ENCODE peak calls at places on chromosomes 5 and 9, in nine cellular contexts. One of them, this sample, is unnamed.
A peak's percentile ranks its signal among the peaks of the same experiment; 100 is the strongest.

GRCh38 chr9:73916016-73916673 is 581.0 kb upstream of the RORB start:
- DNase-seq in cardiac fibroblast: no peak
- DNase-seq in SJSA1: no peak
- DNase-seq in thoracic aorta: no peak
- DNase-seq in epithelial cell of esophagus: peak; percentile 46
- DNase-seq in sigmoid colon: no peak
- DNase-seq in cardiac muscle cell: peak; percentile 59
- DNase-seq in fibroblast of lung: peak; percentile 12
- DNase-seq in tibial nerve: no peak
- DNase-seq in this sample: no peak

GRCh38 chr5:158166424-158166823 is 307.5 kb upstream of the CLINT1 start:
- DNase-seq in tibial nerve: no peak
- DNase-seq in sigmoid colon: no peak
- DNase-seq in epithelial cell of esophagus: no peak
- DNase-seq in thoracic aorta: no peak
- DNase-seq in cardiac fibroblast: no peak
- DNase-seq in cardiac muscle cell: peak; percentile 40
- DNase-seq in fibroblast of lung: no peak
- DNase-seq in SJSA1: no peak
- DNase-seq in this sample: no peak

GRCh38 chr5:132190161-132190817 is 37.4 kb downstream of the P4HA2 start:
- DNase-seq in cardiac muscle cell: peak; percentile 70
- DNase-seq in sigmoid colon: no peak
- DNase-seq in SJSA1: peak; percentile 58
- DNase-seq in thoracic aorta: no peak
- DNase-seq in cardiac fibroblast: peak; percentile 78
- DNase-seq in tibial nerve: no peak
- DNase-seq in fibroblast of lung: peak; percentile 70
- DNase-seq in epithelial cell of esophagus: peak; percentile 66
- DNase-seq in this sample: no peak

GRCh38 chr5:181190711-181191525 is 14.1 kb downstream of the TRIM7 start:
- DNase-seq in epithelial cell of esophagus: peak; percentile 52
- DNase-seq in cardiac fibroblast: peak; percentile 60
- DNase-seq in cardiac muscle cell: peak; percentile 70
- DNase-seq in SJSA1: no peak
- DNase-seq in fibroblast of lung: peak; percentile 59
- DNase-seq in sigmoid colon: peak; percentile 75
- DNase-seq in thoracic aorta: no peak
- DNase-seq in tibial nerve: no peak
- DNase-seq in this sample: no peak

GRCh38 chr5:106737111-106737510 is 933.6 kb downstream of the EFNA5 start:
- DNase-seq in sigmoid colon: no peak
- DNase-seq in tibial nerve: no peak
- DNase-seq in epithelial cell of esophagus: no peak
- DNase-seq in fibroblast of lung: no peak
- DNase-seq in cardiac muscle cell: no peak
- DNase-seq in SJSA1: no peak
- DNase-seq in thoracic aorta: no peak
- DNase-seq in cardiac fibroblast: no peak
- DNase-seq in this sample: no peak

GRCh38 chr9:75147638-75148037 is 59.3 kb downstream of the OSTF1 start:
- DNase-seq in sigmoid colon: no peak
- DNase-seq in cardiac muscle cell: no peak
- DNase-seq in tibial nerve: no peak
- DNase-seq in SJSA1: no peak
- DNase-seq in fibroblast of lung: peak; percentile 37
- DNase-seq in epithelial cell of esophagus: no peak
- DNase-seq in thoracic aorta: no peak
- DNase-seq in cardiac fibroblast: peak; percentile 61
- DNase-seq in this sample: no peak

GRCh38 chr5:137019229-137019628 is 479.9 kb downstream of the SPOCK1 start:
- DNase-seq in sigmoid colon: no peak
- DNase-seq in cardiac fibroblast: no peak
- DNase-seq in fibroblast of lung: no peak
- DNase-seq in tibial nerve: no peak
- DNase-seq in SJSA1: no peak
- DNase-seq in epithelial cell of esophagus: no peak
- DNase-seq in thoracic aorta: no peak
- DNase-seq in cardiac muscle cell: no peak
- DNase-seq in this sample: no peak

GRCh38 chr5:112257961-112258360 is 161.1 kb downstream of the EPB41L4A start:
- DNase-seq in epithelial cell of esophagus: no peak
- DNase-seq in sigmoid colon: no peak
- DNase-seq in thoracic aorta: no peak
- DNase-seq in fibroblast of lung: no peak
- DNase-seq in cardiac fibroblast: no peak
- DNase-seq in cardiac muscle cell: no peak
- DNase-seq in SJSA1: no peak
- DNase-seq in tibial nerve: no peak
- DNase-seq in this sample: no peak

GRCh38 chr5:52786937-52787599 is 648 bp upstream of the ITGA1 start:
- DNase-seq in epithelial cell of esophagus: peak; percentile 68
- DNase-seq in cardiac muscle cell: no peak
- DNase-seq in fibroblast of lung: no peak
- DNase-seq in SJSA1: no peak
- DNase-seq in sigmoid colon: peak; percentile 67
- DNase-seq in tibial nerve: no peak
- DNase-seq in thoracic aorta: no peak
- DNase-seq in cardiac fibroblast: peak; percentile 38
- DNase-seq in this sample: no peak

GRCh38 chr9:114847492-114848417 is 41.9 kb upstream of the TNFSF15 start:
- DNase-seq in epithelial cell of esophagus: no peak
- DNase-seq in cardiac muscle cell: no peak
- DNase-seq in tibial nerve: no peak
- DNase-seq in thoracic aorta: no peak
- DNase-seq in fibroblast of lung: no peak
- DNase-seq in SJSA1: no peak
- DNase-seq in cardiac fibroblast: no peak
- DNase-seq in sigmoid colon: no peak
- DNase-seq in this sample: no peak

GRCh38 chr5:177232761-177233160 is 70.8 kb downstream of the RAB24 start:
- DNase-seq in fibroblast of lung: peak; percentile 83
- DNase-seq in tibial nerve: no peak
- DNase-seq in cardiac muscle cell: no peak
- DNase-seq in sigmoid colon: no peak
- DNase-seq in cardiac fibroblast: peak; percentile 38
- DNase-seq in thoracic aorta: no peak
- DNase-seq in SJSA1: no peak
- DNase-seq in epithelial cell of esophagus: peak; percentile 84
- DNase-seq in this sample: no peak

GRCh38 chr5:154179846-154180710 is 10.5 kb upstream of the GALNT10 start:
- DNase-seq in epithelial cell of esophagus: peak; percentile 62
- DNase-seq in tibial nerve: no peak
- DNase-seq in cardiac muscle cell: peak; percentile 70
- DNase-seq in fibroblast of lung: peak; percentile 57
- DNase-seq in SJSA1: peak; percentile 59
- DNase-seq in sigmoid colon: peak; percentile 71
- DNase-seq in cardiac fibroblast: peak; percentile 73
- DNase-seq in thoracic aorta: no peak
- DNase-seq in this sample: peak; percentile 27

GRCh38 chr5:32859211-32859641 is 148.1 kb downstream of the NPR3 start:
- DNase-seq in cardiac muscle cell: no peak
- DNase-seq in sigmoid colon: no peak
- DNase-seq in thoracic aorta: no peak
- DNase-seq in epithelial cell of esophagus: peak; percentile 40
- DNase-seq in SJSA1: no peak
- DNase-seq in fibroblast of lung: peak; percentile 69
- DNase-seq in tibial nerve: no peak
- DNase-seq in cardiac fibroblast: peak; percentile 72
- DNase-seq in this sample: no peak

GRCh38 chr9:19925674-19926503 is 137.1 kb upstream of the SLC24A2 start:
- DNase-seq in tibial nerve: peak; percentile 56
- DNase-seq in epithelial cell of esophagus: peak; percentile 90
- DNase-seq in cardiac fibroblast: peak; percentile 86
- DNase-seq in SJSA1: peak; percentile 60
- DNase-seq in thoracic aorta: no peak
- DNase-seq in sigmoid colon: peak; percentile 83
- DNase-seq in cardiac muscle cell: peak; percentile 84
- DNase-seq in fibroblast of lung: peak; percentile 72
- DNase-seq in this sample: peak; percentile 34

GRCh38 chr5:97874491-97874890 is 691.4 kb upstream of the RIOK2 start:
- DNase-seq in fibroblast of lung: no peak
- DNase-seq in epithelial cell of esophagus: no peak
- DNase-seq in cardiac fibroblast: no peak
- DNase-seq in cardiac muscle cell: no peak
- DNase-seq in sigmoid colon: no peak
- DNase-seq in SJSA1: no peak
- DNase-seq in thoracic aorta: no peak
- DNase-seq in tibial nerve: no peak
- DNase-seq in this sample: no peak

DNA sequence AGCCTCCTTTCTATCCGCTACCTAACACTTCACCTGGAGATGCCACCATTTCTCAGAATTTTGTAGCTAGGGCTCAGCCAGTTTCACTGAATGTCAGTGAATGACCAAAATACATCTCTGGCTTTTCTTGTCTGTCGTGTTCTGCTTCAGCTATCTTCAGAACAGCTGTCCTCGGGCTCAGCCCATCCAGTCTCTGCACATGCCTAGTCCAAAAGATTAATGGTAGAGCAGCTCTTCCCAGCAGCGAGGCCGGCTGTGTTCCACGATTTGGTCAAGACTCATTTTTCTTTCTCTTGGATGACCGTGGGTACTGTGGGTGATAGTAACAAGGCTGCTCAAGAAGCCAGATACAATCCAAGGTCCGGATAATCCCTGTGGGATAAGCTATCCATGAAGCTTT is 342.8 kb downstream of the GABRG2 start:
- DNase-seq in tibial nerve: no peak
- DNase-seq in epithelial cell of esophagus: no peak
- DNase-seq in SJSA1: no peak
- DNase-seq in thoracic aorta: no peak
- DNase-seq in cardiac muscle cell: no peak
- DNase-seq in cardiac fibroblast: no peak
- DNase-seq in fibroblast of lung: no peak
- DNase-seq in sigmoid colon: no peak
- DNase-seq in this sample: no peak
- H3K4me3 ChIP-seq in tibial nerve: no peak overlapping the region
- H3K4me3 ChIP-seq in epithelial cell of esophagus: no peak overlapping the region
- H3K4me3 ChIP-seq in SJSA1: no peak overlapping the region
- H3K4me3 ChIP-seq in thoracic aorta: no peak overlapping the region
- H3K4me3 ChIP-seq in cardiac muscle cell: no peak overlapping the region
- H3K4me3 ChIP-seq in cardiac fibroblast: no peak overlapping the region
- H3K4me3 ChIP-seq in fibroblast of lung: no peak overlapping the region
- H3K4me3 ChIP-seq in sigmoid colon: no peak overlapping the region
- H3K4me3 ChIP-seq in this sample: no peak overlapping the region

DNA sequence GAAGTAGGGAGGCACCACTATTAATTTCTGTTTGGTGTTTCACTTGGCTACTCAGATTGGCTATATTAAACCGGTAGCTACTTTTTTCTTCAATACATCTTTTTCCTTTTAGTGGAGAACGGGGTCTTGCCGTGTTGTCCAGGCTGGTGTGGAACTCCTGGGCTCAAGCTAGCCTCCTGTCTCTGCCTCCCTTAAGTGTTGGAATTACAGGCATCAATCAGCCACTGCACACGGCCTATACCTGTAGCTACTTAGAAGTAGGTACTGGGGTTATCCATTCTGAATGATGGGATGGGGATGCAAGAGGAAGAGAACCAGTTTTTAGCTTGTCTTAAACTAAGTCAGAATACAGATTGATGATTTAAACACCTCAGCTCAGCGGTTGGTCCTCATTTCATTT is 1.7 kb downstream of the UBE2D2 start:
- DNase-seq in SJSA1: no peak
- DNase-seq in fibroblast of lung: no peak
- DNase-seq in sigmoid colon: peak; percentile 15
- DNase-seq in cardiac muscle cell: no peak
- DNase-seq in epithelial cell of esophagus: peak; percentile 27
- DNase-seq in tibial nerve: no peak
- DNase-seq in thoracic aorta: no peak
- DNase-seq in cardiac fibroblast: no peak
- DNase-seq in this sample: no peak
- H3K4me3 ChIP-seq in SJSA1: peak overlapping the region; percentile 79
- H3K4me3 ChIP-seq in fibroblast of lung: peak overlapping the region; percentile 90
- H3K4me3 ChIP-seq in sigmoid colon: peak overlapping the region; percentile 81
- H3K4me3 ChIP-seq in cardiac muscle cell: peak overlapping the region; percentile 94
- H3K4me3 ChIP-seq in epithelial cell of esophagus: peak overlapping the region; percentile 75
- H3K4me3 ChIP-seq in tibial nerve: peak overlapping the region; percentile 99
- H3K4me3 ChIP-seq in thoracic aorta: peak overlapping the region; percentile 80
- H3K4me3 ChIP-seq in cardiac fibroblast: peak overlapping the region; percentile 86
- H3K4me3 ChIP-seq in this sample: peak overlapping the region; percentile 96

GRCh38 chr5:145680744-145681143 is 154.4 kb downstream of the PRELID2 start:
- DNase-seq in SJSA1: no peak
- DNase-seq in cardiac muscle cell: no peak
- DNase-seq in epithelial cell of esophagus: no peak
- DNase-seq in cardiac fibroblast: no peak
- DNase-seq in tibial nerve: no peak
- DNase-seq in thoracic aorta: no peak
- DNase-seq in sigmoid colon: peak; percentile 84
- DNase-seq in fibroblast of lung: no peak
- DNase-seq in this sample: no peak

GRCh38 chr5:145681686-145682085 is 153.5 kb downstream of the PRELID2 start:
- DNase-seq in tibial nerve: peak; percentile 25
- DNase-seq in thoracic aorta: peak; percentile 11
- DNase-seq in fibroblast of lung: peak; percentile 62
- DNase-seq in epithelial cell of esophagus: peak; percentile 83
- DNase-seq in cardiac fibroblast: peak; percentile 85
- DNase-seq in sigmoid colon: no peak
- DNase-seq in cardiac muscle cell: peak; percentile 74
- DNase-seq in SJSA1: peak; percentile 65
- DNase-seq in this sample: peak; percentile 37

GRCh38 chr5:145680169-145680568 is 155.0 kb downstream of the PRELID2 start:
- DNase-seq in cardiac fibroblast: no peak
- DNase-seq in thoracic aorta: no peak
- DNase-seq in fibroblast of lung: no peak
- DNase-seq in cardiac muscle cell: no peak
- DNase-seq in SJSA1: no peak
- DNase-seq in sigmoid colon: no peak
- DNase-seq in epithelial cell of esophagus: peak; percentile 12
- DNase-seq in tibial nerve: no peak
- DNase-seq in this sample: no peak

GRCh38 chr5:145682197-145682895 is 152.8 kb downstream of the PRELID2 start:
- DNase-seq in epithelial cell of esophagus: no peak
- DNase-seq in thoracic aorta: no peak
- DNase-seq in cardiac fibroblast: no peak
- DNase-seq in SJSA1: no peak
- DNase-seq in sigmoid colon: no peak
- DNase-seq in fibroblast of lung: no peak
- DNase-seq in tibial nerve: no peak
- DNase-seq in cardiac muscle cell: no peak
- DNase-seq in this sample: no peak

GRCh38 chr5:145681216-145681615 is 153.9 kb downstream of the PRELID2 start:
- DNase-seq in tibial nerve: no peak
- DNase-seq in epithelial cell of esophagus: no peak
- DNase-seq in fibroblast of lung: no peak
- DNase-seq in cardiac fibroblast: no peak
- DNase-seq in sigmoid colon: no peak
- DNase-seq in cardiac muscle cell: no peak
- DNase-seq in thoracic aorta: no peak
- DNase-seq in SJSA1: no peak
- DNase-seq in this sample: no peak
- H3K4me3 ChIP-seq in tibial nerve: no peak overlapping the region
- H3K4me3 ChIP-seq in epithelial cell of esophagus: no peak overlapping the region
- H3K4me3 ChIP-seq in fibroblast of lung: no peak overlapping the region
- H3K4me3 ChIP-seq in cardiac fibroblast: no peak overlapping the region
- H3K4me3 ChIP-seq in sigmoid colon: no peak overlapping the region
- H3K4me3 ChIP-seq in cardiac muscle cell: no peak overlapping the region
- H3K4me3 ChIP-seq in thoracic aorta: no peak overlapping the region
- H3K4me3 ChIP-seq in SJSA1: no peak overlapping the region
- H3K4me3 ChIP-seq in this sample: no peak overlapping the region

DNA sequence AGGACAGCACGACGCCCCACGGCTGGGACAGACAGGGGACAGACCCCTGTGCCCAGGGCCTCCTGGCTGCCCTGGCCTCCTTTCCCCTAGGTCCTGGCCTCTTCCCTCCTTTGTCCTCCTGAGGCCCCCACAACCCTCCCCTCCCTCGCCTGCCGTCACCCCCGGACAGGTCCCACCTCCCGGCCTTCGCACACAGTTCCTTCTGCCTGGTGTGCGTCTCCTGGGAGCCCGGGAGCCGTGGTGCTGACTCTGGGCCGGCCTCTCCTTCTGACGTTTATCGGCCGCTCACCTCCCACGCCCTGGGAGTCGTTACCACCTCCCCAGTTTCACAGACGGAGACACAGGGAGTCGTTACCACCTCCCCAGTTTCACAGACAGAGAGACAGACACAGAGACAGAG is 25.1 kb upstream of the NOTCH1 start:
- DNase-seq in tibial nerve: no peak
- DNase-seq in cardiac muscle cell: no peak
- DNase-seq in fibroblast of lung: no peak
- DNase-seq in thoracic aorta: no peak
- DNase-seq in cardiac fibroblast: no peak
- DNase-seq in epithelial cell of esophagus: no peak
- DNase-seq in sigmoid colon: no peak
- DNase-seq in SJSA1: no peak
- DNase-seq in this sample: no peak
- H3K4me3 ChIP-seq in tibial nerve: no peak overlapping the region
- H3K4me3 ChIP-seq in cardiac muscle cell: no peak overlapping the region
- H3K4me3 ChIP-seq in fibroblast of lung: no peak overlapping the region
- H3K4me3 ChIP-seq in thoracic aorta: no peak overlapping the region
- H3K4me3 ChIP-seq in cardiac fibroblast: no peak overlapping the region
- H3K4me3 ChIP-seq in epithelial cell of esophagus: no peak overlapping the region
- H3K4me3 ChIP-seq in sigmoid colon: no peak overlapping the region
- H3K4me3 ChIP-seq in SJSA1: peak overlapping the region; percentile 55
- H3K4me3 ChIP-seq in this sample: no peak overlapping the region

This sample was measured in GM12864.